ENCODE peak calls at places on chromosome 20, in eight cellular contexts. One of them, this sample, is unnamed.

GRCh38 chr20:47784599-47785320 is 521 bp downstream of the SULF2 start:
- DNase-seq in CD8-positive, alpha-beta memory T cell: no peak
- DNase-seq in ascending aorta: no peak
- DNase-seq in GM23248: peak; percentile 54
- DNase-seq in heart right ventricle: peak; percentile 51
- DNase-seq in thoracic aorta: no peak
- DNase-seq in ovary: peak; percentile 54
- DNase-seq in IMR-90: peak; percentile 4
- DNase-seq in this sample: peak; percentile 49

GRCh38 chr20:43318749-43319148 is 129.0 kb upstream of the PTPRT start:
- DNase-seq in CD8-positive, alpha-beta memory T cell: no peak
- DNase-seq in ascending aorta: no peak
- DNase-seq in GM23248: no peak
- DNase-seq in heart right ventricle: no peak
- DNase-seq in thoracic aorta: no peak
- DNase-seq in ovary: no peak
- DNase-seq in IMR-90: no peak
- DNase-seq in this sample: no peak

GRCh38 chr20:32205502-32206382 is 1.8 kb downstream of the PLAGL2 start:
- DNase-seq in CD8-positive, alpha-beta memory T cell: no peak
- DNase-seq in ascending aorta: no peak
- DNase-seq in GM23248: peak; percentile 62
- DNase-seq in heart right ventricle: no peak
- DNase-seq in thoracic aorta: no peak
- DNase-seq in ovary: no peak
- DNase-seq in IMR-90: peak; percentile 41
- DNase-seq in this sample: no peak

GRCh38 chr20:57038608-57039440 is 227.6 kb downstream of the BMP7 start:
- DNase-seq in CD8-positive, alpha-beta memory T cell: no peak
- DNase-seq in ascending aorta: no peak
- DNase-seq in GM23248: peak; percentile 35
- DNase-seq in heart right ventricle: no peak
- DNase-seq in thoracic aorta: no peak
- DNase-seq in ovary: no peak
- DNase-seq in IMR-90: no peak
- DNase-seq in this sample: no peak

GRCh38 chr20:859661-860294 is 26.3 kb downstream of the FAM110A start:
- DNase-seq in CD8-positive, alpha-beta memory T cell: no peak
- DNase-seq in ascending aorta: no peak
- DNase-seq in GM23248: peak; percentile 75
- DNase-seq in heart right ventricle: no peak
- DNase-seq in thoracic aorta: no peak
- DNase-seq in ovary: no peak
- DNase-seq in IMR-90: peak; percentile 12
- DNase-seq in this sample: no peak

GRCh38 chr20:16553161-16553560 is 20.1 kb downstream of the KIF16B start:
- DNase-seq in CD8-positive, alpha-beta memory T cell: no peak
- DNase-seq in ascending aorta: no peak
- DNase-seq in GM23248: no peak
- DNase-seq in heart right ventricle: no peak
- DNase-seq in thoracic aorta: no peak
- DNase-seq in ovary: no peak
- DNase-seq in IMR-90: no peak
- DNase-seq in this sample: no peak

GRCh38 chr20:54257090-54257816 is 49.4 kb downstream of the PFDN4 start:
- DNase-seq in CD8-positive, alpha-beta memory T cell: no peak
- DNase-seq in ascending aorta: no peak
- DNase-seq in GM23248: peak; percentile 84
- DNase-seq in heart right ventricle: no peak
- DNase-seq in thoracic aorta: no peak
- DNase-seq in ovary: no peak
- DNase-seq in IMR-90: peak; percentile 96
- DNase-seq in this sample: no peak

GRCh38 chr20:21557246-21557982 is 43.5 kb upstream of the NKX2-2 start:
- DNase-seq in CD8-positive, alpha-beta memory T cell: no peak
- DNase-seq in ascending aorta: no peak
- DNase-seq in GM23248: no peak
- DNase-seq in heart right ventricle: no peak
- DNase-seq in thoracic aorta: no peak
- DNase-seq in ovary: no peak
- DNase-seq in IMR-90: no peak
- DNase-seq in this sample: no peak

GRCh38 chr20:33790571-33790970 is 20.6 kb upstream of the CHMP4B start:
- DNase-seq in CD8-positive, alpha-beta memory T cell: no peak
- DNase-seq in ascending aorta: no peak
- DNase-seq in GM23248: no peak
- DNase-seq in heart right ventricle: no peak
- DNase-seq in thoracic aorta: no peak
- DNase-seq in ovary: no peak
- DNase-seq in IMR-90: no peak
- DNase-seq in this sample: no peak

GRCh38 chr20:48015136-48015925 is 230.1 kb upstream of the SULF2 start:
- DNase-seq in CD8-positive, alpha-beta memory T cell: no peak
- DNase-seq in ascending aorta: no peak
- DNase-seq in GM23248: peak; percentile 20
- DNase-seq in heart right ventricle: no peak
- DNase-seq in thoracic aorta: no peak
- DNase-seq in ovary: no peak
- DNase-seq in IMR-90: peak; percentile 15
- DNase-seq in this sample: no peak

GRCh38 chr20:35049776-35050352 is 42.7 kb downstream of the TRPC4AP start:
- DNase-seq in CD8-positive, alpha-beta memory T cell: no peak
- DNase-seq in ascending aorta: no peak
- DNase-seq in GM23248: no peak
- DNase-seq in heart right ventricle: no peak
- DNase-seq in thoracic aorta: no peak
- DNase-seq in ovary: no peak
- DNase-seq in IMR-90: no peak
- DNase-seq in this sample: no peak

GRCh38 chr20:52150440-52151258 is 40.9 kb downstream of the ZFP64 start:
- DNase-seq in CD8-positive, alpha-beta memory T cell: no peak
- DNase-seq in ascending aorta: no peak
- DNase-seq in GM23248: peak; percentile 53
- DNase-seq in heart right ventricle: no peak
- DNase-seq in thoracic aorta: no peak
- DNase-seq in ovary: no peak
- DNase-seq in IMR-90: peak; percentile 58
- DNase-seq in this sample: peak; percentile 69

GRCh38 chr20:57844626-57845596 is 135.1 kb upstream of the PMEPA1 start:
- DNase-seq in CD8-positive, alpha-beta memory T cell: no peak
- DNase-seq in ascending aorta: no peak
- DNase-seq in GM23248: no peak
- DNase-seq in heart right ventricle: no peak
- DNase-seq in thoracic aorta: no peak
- DNase-seq in ovary: no peak
- DNase-seq in IMR-90: no peak
- DNase-seq in this sample: no peak

GRCh38 chr20:46182271-46182670 is 64.2 kb downstream of the CD40 start:
- DNase-seq in CD8-positive, alpha-beta memory T cell: no peak
- DNase-seq in ascending aorta: no peak
- DNase-seq in GM23248: no peak
- DNase-seq in heart right ventricle: no peak
- DNase-seq in thoracic aorta: no peak
- DNase-seq in ovary: no peak
- DNase-seq in IMR-90: no peak
- DNase-seq in this sample: no peak

GRCh38 chr20:47295921-47296426 is 60.5 kb downstream of the ZMYND8 start:
- DNase-seq in CD8-positive, alpha-beta memory T cell: no peak
- DNase-seq in ascending aorta: no peak
- DNase-seq in GM23248: no peak
- DNase-seq in heart right ventricle: no peak
- DNase-seq in thoracic aorta: no peak
- DNase-seq in ovary: no peak
- DNase-seq in IMR-90: no peak
- DNase-seq in this sample: no peak

GRCh38 chr20:20393207-20393606 is 25.3 kb downstream of the INSM1 start:
- DNase-seq in CD8-positive, alpha-beta memory T cell: no peak
- DNase-seq in ascending aorta: no peak
- DNase-seq in GM23248: peak; percentile 13
- DNase-seq in heart right ventricle: no peak
- DNase-seq in thoracic aorta: no peak
- DNase-seq in ovary: no peak
- DNase-seq in IMR-90: peak; percentile 89
- DNase-seq in this sample: no peak

GRCh38 chr20:362271-363254 is 15.7 kb downstream of the NRSN2 start:
- DNase-seq in CD8-positive, alpha-beta memory T cell: no peak
- DNase-seq in ascending aorta: peak; percentile 64
- DNase-seq in GM23248: peak; percentile 64
- DNase-seq in heart right ventricle: peak; percentile 85
- DNase-seq in thoracic aorta: peak; percentile 24
- DNase-seq in ovary: no peak
- DNase-seq in IMR-90: peak; percentile 83
- DNase-seq in this sample: peak; percentile 89

DNA sequence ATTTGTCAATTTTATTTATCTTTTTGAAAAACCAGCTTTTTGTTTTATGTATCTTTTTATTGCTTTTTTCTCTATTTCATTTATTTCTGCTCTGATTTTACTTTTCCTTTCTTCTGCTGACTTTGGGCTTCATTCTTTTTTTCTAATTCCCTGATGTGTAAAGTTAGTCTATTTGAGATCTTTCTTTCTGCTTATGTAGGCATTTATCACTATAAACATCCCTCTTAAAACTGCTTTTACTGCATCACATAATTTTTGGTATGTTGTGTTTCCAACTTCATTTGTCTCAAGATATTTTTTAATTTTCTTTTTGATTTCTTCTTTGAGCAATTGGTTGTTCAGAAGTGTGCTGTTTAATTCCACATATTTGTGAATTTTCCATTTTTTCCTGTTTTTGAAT is 174.8 kb downstream of the SLC24A3 start:
- DNase-seq in CD8-positive, alpha-beta memory T cell: no peak
- DNase-seq in ascending aorta: no peak
- DNase-seq in GM23248: no peak
- DNase-seq in heart right ventricle: no peak
- DNase-seq in thoracic aorta: no peak
- DNase-seq in ovary: no peak
- DNase-seq in IMR-90: no peak
- DNase-seq in this sample: no peak
- H3K27ac ChIP-seq in CD8-positive, alpha-beta memory T cell: no peak overlapping the region
- H3K27ac ChIP-seq in ascending aorta: no peak overlapping the region
- H3K27ac ChIP-seq in GM23248: no peak overlapping the region
- H3K27ac ChIP-seq in heart right ventricle: no peak overlapping the region
- H3K27ac ChIP-seq in thoracic aorta: no peak overlapping the region
- H3K27ac ChIP-seq in ovary: no peak overlapping the region
- H3K27ac ChIP-seq in IMR-90: no peak overlapping the region
- H3K27ac ChIP-seq in this sample: no peak overlapping the region

GRCh38 chr20:62597416-62598115 is 44.7 kb upstream of the SLCO4A1 start:
- DNase-seq in CD8-positive, alpha-beta memory T cell: no peak
- DNase-seq in ascending aorta: no peak
- DNase-seq in GM23248: no peak
- DNase-seq in heart right ventricle: no peak
- DNase-seq in thoracic aorta: no peak
- DNase-seq in ovary: no peak
- DNase-seq in IMR-90: no peak
- DNase-seq in this sample: no peak

GRCh38 chr20:62596921-62597320 is 45.4 kb upstream of the SLCO4A1 start:
- DNase-seq in CD8-positive, alpha-beta memory T cell: no peak
- DNase-seq in ascending aorta: no peak
- DNase-seq in GM23248: no peak
- DNase-seq in heart right ventricle: no peak
- DNase-seq in thoracic aorta: no peak
- DNase-seq in ovary: no peak
- DNase-seq in IMR-90: no peak
- DNase-seq in this sample: no peak

GRCh38 chr20:62601172-62601571 is 41.1 kb upstream of the SLCO4A1 start:
- DNase-seq in CD8-positive, alpha-beta memory T cell: no peak
- DNase-seq in ascending aorta: no peak
- DNase-seq in GM23248: no peak
- DNase-seq in heart right ventricle: no peak
- DNase-seq in thoracic aorta: no peak
- DNase-seq in ovary: no peak
- DNase-seq in IMR-90: no peak
- DNase-seq in this sample: no peak

GRCh38 chr20:62598761-62599194 is 43.5 kb upstream of the SLCO4A1 start:
- DNase-seq in CD8-positive, alpha-beta memory T cell: no peak
- DNase-seq in ascending aorta: no peak
- DNase-seq in GM23248: no peak
- DNase-seq in heart right ventricle: no peak
- DNase-seq in thoracic aorta: no peak
- DNase-seq in ovary: no peak
- DNase-seq in IMR-90: no peak
- DNase-seq in this sample: no peak

DNA sequence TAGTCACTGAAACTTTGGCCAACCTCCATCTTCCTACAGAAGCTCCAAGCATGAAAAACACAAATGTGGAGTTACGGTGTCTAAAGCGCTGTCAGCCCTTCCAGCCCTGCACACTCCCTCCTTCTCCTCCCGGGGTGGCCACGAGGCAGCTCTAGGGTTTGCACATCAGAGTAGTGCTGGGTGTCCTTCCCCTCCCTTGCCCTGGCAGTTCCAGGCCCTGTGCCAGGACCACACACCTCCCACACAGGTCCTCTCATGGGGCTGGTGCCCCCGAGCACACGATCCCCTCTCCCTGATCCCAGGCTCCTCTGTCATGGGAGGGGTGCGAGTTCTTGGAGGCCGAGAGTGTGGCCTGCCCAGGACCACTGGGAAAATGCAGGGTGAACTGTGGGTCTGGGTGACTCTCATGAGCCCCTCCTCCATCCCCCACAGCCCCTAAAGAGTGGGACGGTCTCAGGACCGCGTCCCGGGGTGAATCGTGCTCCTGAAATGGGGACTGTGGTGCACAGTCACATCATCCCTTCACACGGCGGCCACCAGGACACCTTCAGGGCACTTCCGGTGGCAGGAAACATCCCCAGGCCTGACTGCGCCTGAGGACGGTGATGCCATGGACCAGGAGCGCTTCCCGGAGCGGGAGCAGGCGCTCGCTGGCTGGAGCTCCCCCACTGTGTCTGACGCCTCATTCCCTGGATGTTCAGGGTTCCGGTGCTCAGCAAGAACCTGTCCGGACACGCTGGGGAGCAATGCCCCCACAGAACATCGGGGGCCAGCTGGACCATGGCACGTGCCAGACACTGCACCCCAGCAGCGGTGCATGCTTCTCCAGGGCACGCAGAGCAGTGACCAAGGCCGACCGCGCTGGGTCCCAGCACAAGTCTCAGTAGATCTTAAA is 42.8 kb upstream of the SLCO4A1 start:
- DNase-seq in CD8-positive, alpha-beta memory T cell: no peak
- DNase-seq in ascending aorta: no peak
- DNase-seq in GM23248: no peak
- DNase-seq in heart right ventricle: no peak
- DNase-seq in thoracic aorta: no peak
- DNase-seq in ovary: no peak
- DNase-seq in IMR-90: no peak
- DNase-seq in this sample: no peak
- H3K4me1 ChIP-seq in CD8-positive, alpha-beta memory T cell: peaks cover 25% of the 10 kb centered on the region
- H3K4me1 ChIP-seq in ascending aorta: no peaks in the 10 kb centered on the region
- H3K4me1 ChIP-seq in GM23248: no peaks in the 10 kb centered on the region
- H3K4me1 ChIP-seq in heart right ventricle: peaks cover 22% of the 10 kb centered on the region
- H3K4me1 ChIP-seq in thoracic aorta: no peaks in the 10 kb centered on the region
- H3K4me1 ChIP-seq in ovary: peaks cover 3% of the 10 kb centered on the region
- H3K4me1 ChIP-seq in IMR-90: no peaks in the 10 kb centered on the region
- H3K4me1 ChIP-seq in this sample: peaks cover 23% of the 10 kb centered on the region

GRCh38 chr20:10659651-10660601 is 13.9 kb downstream of the JAG1 start:
- DNase-seq in CD8-positive, alpha-beta memory T cell: no peak
- DNase-seq in ascending aorta: no peak
- DNase-seq in GM23248: no peak
- DNase-seq in heart right ventricle: no peak
- DNase-seq in thoracic aorta: no peak
- DNase-seq in ovary: no peak
- DNase-seq in IMR-90: no peak
- DNase-seq in this sample: no peak
- H3K27ac ChIP-seq in CD8-positive, alpha-beta memory T cell: no peak overlapping the region
- H3K27ac ChIP-seq in ascending aorta: peak overlapping the region; percentile 100
- H3K27ac ChIP-seq in GM23248: no peak overlapping the region
- H3K27ac ChIP-seq in heart right ventricle: peak overlapping the region; percentile 62
- H3K27ac ChIP-seq in thoracic aorta: peak overlapping the region; percentile 100
- H3K27ac ChIP-seq in ovary: no peak overlapping the region
- H3K27ac ChIP-seq in IMR-90: no peak overlapping the region
- H3K27ac ChIP-seq in this sample: no peak overlapping the region

GRCh38 chr20:41047279-41047974 is 18.8 kb downstream of the TOP1 start:
- DNase-seq in CD8-positive, alpha-beta memory T cell: no peak
- DNase-seq in ascending aorta: no peak
- DNase-seq in GM23248: peak; percentile 16
- DNase-seq in heart right ventricle: no peak
- DNase-seq in thoracic aorta: no peak
- DNase-seq in ovary: no peak
- DNase-seq in IMR-90: no peak
- DNase-seq in this sample: no peak
- H3K4me1 ChIP-seq in CD8-positive, alpha-beta memory T cell: peaks cover 81% of the 10 kb centered on the region
- H3K4me1 ChIP-seq in ascending aorta: peaks cover 50% of the 10 kb centered on the region
- H3K4me1 ChIP-seq in GM23248: peaks cover 56% of the 10 kb centered on the region
- H3K4me1 ChIP-seq in heart right ventricle: peaks cover 76% of the 10 kb centered on the region
- H3K4me1 ChIP-seq in thoracic aorta: peaks cover 56% of the 10 kb centered on the region
- H3K4me1 ChIP-seq in ovary: peaks cover 20% of the 10 kb centered on the region
- H3K4me1 ChIP-seq in IMR-90: peaks cover 31% of the 10 kb centered on the region
- H3K4me1 ChIP-seq in this sample: peaks cover 66% of the 10 kb centered on the region

This sample was measured in A673.